ENCODE peak calls at places on chromosomes 5 and 9, in four cellular contexts. N, H, L and A are unnamed samples.

GRCh38 chr5:95631265-95631957 is 11.5 kb downstream of the GPR150 start:
- DNase-seq in N (peak), H (no peak), L (no peak), A (peak)

GRCh38 chr9:130352081-130352480 is 86.5 kb downstream of the HMCN2 start:
- DNase-seq in N (no peak), H (no peak), L (no peak), A (no peak)

GRCh38 chr5:142544946-142545652 is 140.8 kb downstream of the FGF1 start:
- DNase-seq in N (peak), H (no peak), L (no peak), A (no peak)

GRCh38 chr9:127968717-127969383 is 11.9 kb downstream of the EEIG1 start:
- DNase-seq in N (peak), H (peak), L (no peak), A (peak)

GRCh38 chr5:154977409-154977808 is 36.1 kb upstream of the KIF4B start:
- DNase-seq in N (peak), H (no peak), L (peak), A (no peak)

GRCh38 chr9:130167927-130168326 is 4.3 kb upstream of the NCS1 start:
- DNase-seq in N (no peak), H (no peak), L (no peak), A (no peak)

GRCh38 chr5:12467799-12468198 is 563.6 kb upstream of the CTNND2 start:
- DNase-seq in N (no peak), H (no peak), L (no peak), A (no peak)

GRCh38 chr9:69980041-69980440 is 63.6 kb upstream of the MAMDC2 start:
- DNase-seq in N (peak), H (no peak), L (no peak), A (no peak)

GRCh38 chr9:129570450-129571297 is 50.2 kb downstream of the C9orf50 start:
- DNase-seq in N (peak), H (peak), L (no peak), A (peak)

GRCh38 chr5:10355071-10355889 is 1.8 kb downstream of the MARCHF6 start:
- DNase-seq in N (peak), H (no peak), L (peak), A (no peak)

GRCh38 chr5:81397169-81397568 is 3.2 kb upstream of the ACOT12 start:
- DNase-seq in N (peak), H (peak), L (no peak), A (peak)

GRCh38 chr5:159724283-159724682 is 192.0 kb upstream of the ADRA1B start:
- DNase-seq in N (no peak), H (no peak), L (no peak), A (no peak)

GRCh38 chr5:33328842-33329241 is 111.9 kb upstream of the TARS1 start:
- DNase-seq in N (peak), H (no peak), L (no peak), A (no peak)

GRCh38 chr5:31569065-31569464 is 37.0 kb downstream of the C5orf22 start:
- DNase-seq in N (no peak), H (no peak), L (no peak), A (no peak)

GRCh38 chr5:164332349-164333196 is 827.2 kb downstream of the MAT2B start:
- DNase-seq in N (no peak), H (no peak), L (no peak), A (no peak)

GRCh38 chr5:68459093-68459492 is 243.5 kb downstream of the PIK3R1 start:
- DNase-seq in N (no peak), H (no peak), L (no peak), A (no peak)

GRCh38 chr9:2291980-2292704 is 277.0 kb downstream of the SMARCA2 start:
- DNase-seq in N (peak), H (no peak), L (no peak), A (no peak)

GRCh38 chr5:147882586-147883313 is 4.2 kb downstream of the SCGB3A2 start:
- DNase-seq in N (peak), H (no peak), L (no peak), A (no peak)

GRCh38 chr9:25636026-25636425 is 42.2 kb downstream of the TUSC1 start:
- DNase-seq in N (no peak), H (no peak), L (no peak), A (no peak)

GRCh38 chr5:34762321-34762871 is 76.6 kb upstream of the TTC23L start:
- DNase-seq in N (peak), H (peak), L (no peak), A (peak)

GRCh38 chr5:142514196-142514595 is 171.7 kb downstream of the FGF1 start:
- DNase-seq in N (no peak), H (no peak), L (no peak), A (no peak)

GRCh38 chr5:68122439-68122906 is 93.1 kb upstream of the PIK3R1 start:
- DNase-seq in N (no peak), H (no peak), L (no peak), A (no peak)

GRCh38 chr5:62112689-62113220 is 193.3 kb upstream of the KIF2A start:
- DNase-seq in N (no peak), H (no peak), L (no peak), A (peak)

GRCh38 chr9:130331573-130331972 is 66.0 kb downstream of the HMCN2 start:
- DNase-seq in N (peak), H (peak), L (no peak), A (peak)

GRCh38 chr9:111902396-111903147 is 6.0 kb downstream of the UGCG start:
- DNase-seq in N (peak), H (no peak), L (no peak), A (no peak)

GRCh38 chr9:126397056-126397455 is 70.4 kb downstream of the MVB12B start:
- DNase-seq in N (no peak), H (no peak), L (peak), A (no peak)

GRCh38 chr5:13478831-13479465 is 465.5 kb downstream of the DNAH5 start:
- DNase-seq in N (peak), H (peak), L (peak), A (peak)

GRCh38 chr9:37963936-37964739 is 60.2 kb upstream of the SLC25A51 start:
- DNase-seq in N (peak), H (no peak), L (no peak), A (peak)

GRCh38 chr5:170151105-170151831 is 45.6 kb downstream of the FOXI1 start:
- DNase-seq in N (peak), H (peak), L (peak), A (peak)

GRCh38 chr5:177175336-177175735 is 41.8 kb downstream of the NSD1 start:
- DNase-seq in N (no peak), H (no peak), L (no peak), A (no peak)

GRCh38 chr5:54018438-54018837 is 291.9 kb downstream of the ARL15 start:
- DNase-seq in N (no peak), H (no peak), L (no peak), A (no peak)

GRCh38 chr5:54514269-54514668 is 3.3 kb upstream of the SNX18 start:
- DNase-seq in N (no peak), H (no peak), L (no peak), A (no peak)

GRCh38 chr5:112419596-112420110 is 576 bp upstream of the EPB41L4A start:
- DNase-seq in N (no peak), H (peak), L (peak), A (no peak)

GRCh38 chr5:169762338-169763095 is 125.4 kb downstream of the DOCK2 start:
- DNase-seq in N (peak), H (no peak), L (no peak), A (no peak)

GRCh38 chr5:1312993-1313833 is 18.3 kb upstream of the TERT start:
- DNase-seq in N (no peak), H (no peak), L (peak), A (no peak)

GRCh38 chr9:23730364-23730763 is 95.7 kb downstream of the ELAVL2 start:
- DNase-seq in N (no peak), H (no peak), L (no peak), A (no peak)

GRCh38 chr9:131728961-131729360 is 10.9 kb downstream of the RAPGEF1 start:
- DNase-seq in N (no peak), H (no peak), L (peak), A (no peak)
- H3K4me3 ChIP-seq in N (no peak), H (no peak), L (peak), A (no peak)

DNA sequence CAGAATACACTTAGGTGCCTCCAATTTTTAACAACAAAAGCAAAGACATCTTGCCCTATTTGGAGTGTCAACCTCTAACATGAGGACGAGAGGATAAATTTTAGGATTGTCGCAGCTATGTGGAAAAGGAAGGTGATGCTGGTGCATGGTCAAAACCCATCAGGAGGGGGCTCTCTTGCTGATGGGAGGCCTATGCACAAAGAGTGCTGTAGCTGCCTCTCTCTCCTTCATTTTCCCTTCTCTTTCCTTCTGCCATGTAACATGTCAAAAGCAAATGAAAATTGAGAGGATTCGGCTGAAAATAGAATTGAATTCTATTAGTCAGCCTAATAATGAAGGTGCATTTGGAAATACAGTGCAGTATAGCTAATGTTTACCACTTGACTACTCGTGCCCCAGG is 578.7 kb upstream of the ZNF462 start:
- DNase-seq in N (no peak), H (no peak), L (no peak), A (no peak)
- TF ChIP-seq CTCF in N (no peak), H (no peak), L (no peak), A (no peak)

DNA sequence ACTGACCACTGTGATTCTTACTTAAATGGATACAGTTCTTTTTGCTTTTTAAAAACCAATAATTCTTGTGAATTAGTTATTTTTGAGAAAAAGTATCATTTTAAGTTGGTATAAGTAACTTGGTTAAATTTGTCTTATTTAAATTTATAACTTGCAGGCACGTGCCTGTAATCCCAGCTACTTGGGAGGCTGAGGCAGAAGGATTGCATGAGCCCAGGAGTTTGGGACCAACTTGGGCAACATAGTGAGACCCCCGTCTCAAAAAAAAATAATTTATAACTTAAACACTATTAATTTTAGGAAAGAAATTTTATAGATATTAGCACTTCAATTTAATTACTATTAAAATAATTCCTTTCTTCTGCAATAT is 5.0 kb downstream of the CPEB4 start:
- DNase-seq in N (no peak), H (no peak), L (no peak), A (no peak)
- H3K4me3 ChIP-seq in N (peak), H (peak), L (peak), A (no peak)

GRCh38 chr9:135229701-135230385 is 142.4 kb downstream of the OLFM1 start:
- DNase-seq in N (no peak), H (no peak), L (no peak), A (no peak)
- TF ChIP-seq CTCF in N (no peak), H (no peak), L (no peak), A (no peak)

GRCh38 chr5:158700231-158700996 is 399.3 kb downstream of the EBF1 start:
- DNase-seq in N (no peak), H (no peak), L (no peak), A (no peak)
- H3K4me3 ChIP-seq in N (no peak), H (no peak), L (no peak), A (peak)

DNA sequence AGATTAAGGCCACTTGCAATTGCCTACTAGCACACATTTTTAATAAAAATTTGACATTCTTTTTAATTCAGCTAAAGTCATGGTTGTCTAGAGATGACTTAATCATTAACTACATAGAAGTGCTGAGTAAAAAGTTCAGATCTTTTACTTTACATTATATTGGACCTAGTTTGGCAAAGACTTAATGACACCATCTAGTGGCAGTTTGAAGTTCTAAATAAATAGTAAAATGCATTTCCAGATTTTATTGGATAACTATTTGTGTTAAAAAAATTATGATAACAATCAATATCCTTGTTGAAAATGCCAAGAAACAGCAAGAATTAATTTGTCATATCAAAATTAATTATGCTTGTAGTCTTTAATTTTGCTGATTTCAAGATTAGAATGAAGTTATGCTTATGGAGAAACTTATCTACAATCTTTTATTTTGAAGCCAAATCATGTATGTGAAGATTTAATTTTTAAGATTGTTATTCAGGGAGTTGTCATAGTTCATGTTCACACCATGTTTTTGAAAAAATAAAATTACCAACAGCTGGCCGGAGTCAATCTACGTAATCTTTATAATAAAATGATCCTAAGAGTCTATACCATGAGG is 69.6 kb upstream of the PJA2 start:
- DNase-seq in N (no peak), H (no peak), L (peak), A (no peak)
- TF ChIP-seq CTCF in N (peak), H (no peak), L (peak), A (peak)

GRCh38 chr5:140293091-140293996 is 9.6 kb downstream of the PFDN1 start:
- DNase-seq in N (no peak), H (no peak), L (no peak), A (no peak)

GRCh38 chr5:140296289-140296688 is 6.6 kb downstream of the PFDN1 start:
- DNase-seq in N (no peak), H (no peak), L (no peak), A (no peak)

GRCh38 chr5:140295414-140295813 is 7.5 kb downstream of the PFDN1 start:
- DNase-seq in N (peak), H (peak), L (peak), A (peak)

GRCh38 chr5:140294753-140295152 is 8.1 kb downstream of the PFDN1 start:
- DNase-seq in N (no peak), H (no peak), L (no peak), A (no peak)

DNA sequence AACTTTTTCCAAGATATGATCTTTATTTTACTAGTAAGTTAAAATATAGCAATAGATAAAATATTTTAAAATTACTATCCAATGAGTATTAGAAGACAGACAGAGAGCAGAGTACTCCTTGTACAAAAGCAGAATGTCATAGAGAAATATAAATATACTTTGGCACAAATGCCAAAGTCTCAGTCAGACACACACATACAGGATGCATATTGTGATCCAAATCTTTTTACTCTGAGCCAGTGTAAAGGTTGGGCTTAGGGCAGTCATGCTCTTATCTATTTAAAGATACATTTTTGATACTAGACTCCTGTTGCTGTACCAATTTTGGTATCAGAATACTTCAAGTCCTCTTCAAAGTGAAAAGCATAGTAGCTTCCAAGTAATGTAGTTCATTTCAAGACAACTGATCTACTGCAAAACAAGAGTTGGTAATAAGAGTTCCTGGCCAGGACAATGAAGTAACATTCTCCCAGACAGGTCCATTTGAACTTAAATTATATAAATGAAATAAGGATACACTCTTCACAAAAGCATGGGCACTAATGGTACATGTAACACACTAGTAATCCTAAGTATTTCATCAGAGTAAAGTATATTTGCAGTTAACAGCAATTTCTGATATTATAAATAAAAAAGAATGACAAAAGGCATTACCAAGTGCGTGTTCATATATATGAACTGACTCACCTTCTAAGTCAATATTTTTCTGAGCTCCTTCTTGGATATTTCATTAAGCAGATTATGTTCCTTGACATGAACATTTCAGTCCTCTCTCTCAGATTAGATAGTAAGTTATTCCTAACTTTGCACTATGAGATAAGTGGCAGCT is 10.5 kb downstream of the PFDN1 start:
- DNase-seq in N (peak), H (no peak), L (no peak), A (no peak)
- H3K4me3 ChIP-seq in N (no peak), H (no peak), L (no peak), A (no peak)

GRCh38 chr9:6356441-6356840 is 28.3 kb downstream of the TPD52L3 start:
- DNase-seq in N (no peak), H (no peak), L (no peak), A (no peak)
- TF ChIP-seq CTCF in N (no peak), H (no peak), L (no peak), A (no peak)